ENCODE peak calls at places on chromosomes 12 and 14, in seven cellular contexts. X is HCT116, R is prostate gland, H is GM23248, A is right lobe of liver, Y is left ventricle myocardium inferior, C is tibial nerve. W is an unnamed sample.
A peak's percentile ranks its signal among the peaks of the same experiment; 100 is the strongest.

GRCh38 chr12:71746983-71747611 is 7.6 kb upstream of the RAB21 start:
- DNase-seq in X (peak; percentile 49), R (peak; percentile 33), A (peak; percentile 52), Y (no peak), C (peak; percentile 11), H (peak; percentile 80), W (no peak)

GRCh38 chr14:58281969-58282368 is 16.4 kb upstream of the ARID4A start:
- DNase-seq in C (no peak), X (no peak), A (no peak), R (no peak), H (no peak), Y (no peak), W (no peak)

GRCh38 chr12:16095531-16096110 is 181.9 kb downstream of the SLC15A5 start:
- DNase-seq in C (no peak), X (no peak), R (no peak), Y (no peak), A (no peak), H (no peak), W (no peak)

GRCh38 chr14:28576523-28576922 is 190.1 kb upstream of the FOXG1 start:
- DNase-seq in C (no peak), R (no peak), A (no peak), Y (no peak), H (no peak), X (no peak), W (no peak)

GRCh38 chr12:94779520-94779919 is 129.2 kb upstream of the TMCC3 start:
- DNase-seq in X (no peak), A (no peak), Y (no peak), H (no peak), R (no peak), C (no peak), W (no peak)

GRCh38 chr14:63039800-63040380 is 5.4 kb downstream of the KCNH5 start:
- DNase-seq in H (peak; percentile 19), C (no peak), Y (no peak), R (no peak), A (no peak), X (no peak), W (no peak)

GRCh38 chr12:122460061-122460460 is 37.6 kb upstream of the CLIP1 start:
- DNase-seq in R (no peak), A (peak; percentile 19), H (no peak), C (no peak), Y (no peak), X (no peak), W (no peak)

GRCh38 chr14:105490318-105490571 is 801 bp upstream of the TEDC1 start:
- DNase-seq in A (no peak), Y (peak; percentile 52), H (no peak), R (no peak), X (no peak), C (no peak), W (no peak)

GRCh38 chr14:81332725-81333124 is 67.4 kb downstream of the STON2 start:
- DNase-seq in Y (no peak), C (no peak), A (no peak), X (no peak), R (no peak), H (no peak), W (no peak)

DNA sequence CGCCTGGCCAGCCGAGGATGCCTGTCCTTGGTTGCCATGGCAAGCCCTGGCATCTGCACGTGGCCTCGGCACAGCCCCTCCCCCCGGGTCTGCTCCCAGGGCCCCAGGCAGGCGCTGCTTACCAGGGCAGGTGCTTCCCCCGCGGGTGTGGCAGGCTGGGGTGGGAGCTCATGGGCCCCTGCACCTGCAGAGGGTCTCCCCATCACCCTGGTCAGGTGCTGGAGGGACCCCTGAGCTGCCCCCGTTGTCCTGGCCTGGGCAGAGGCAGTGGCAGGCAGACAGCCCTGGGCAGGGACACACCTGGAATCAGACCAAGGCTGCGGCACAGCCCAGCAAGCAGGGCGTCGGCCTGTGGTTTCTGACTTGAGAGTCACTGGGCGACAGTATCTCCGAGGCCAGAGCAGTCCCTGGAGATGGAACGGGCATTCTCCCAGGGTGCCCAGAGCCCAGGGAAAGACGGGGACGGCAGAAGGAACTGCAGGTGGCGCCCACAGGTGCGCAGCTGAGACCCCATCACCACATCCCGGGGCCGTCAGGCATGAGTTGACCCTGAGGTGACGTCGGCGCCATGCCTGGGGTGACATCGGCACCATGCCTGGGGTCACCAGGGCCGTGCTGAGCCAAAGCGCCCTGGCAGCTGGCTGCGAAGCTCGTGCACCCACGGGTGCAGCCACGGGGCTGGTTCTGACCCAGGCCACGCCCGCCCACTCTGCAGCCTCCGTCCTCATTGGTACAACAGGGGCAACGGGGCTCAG is 56.1 kb upstream of the FBRSL1 start:
- DNase-seq in R (no peak), C (no peak), A (no peak), X (no peak), H (no peak), Y (no peak), W (no peak)
- H3K4me1 ChIP-seq in R (peaks cover 7% of the 10 kb centered on the region), C (peaks cover 54% of the 10 kb centered on the region), A (no peaks in the 10 kb centered on the region), X (peaks cover 26% of the 10 kb centered on the region), H (no peaks in the 10 kb centered on the region), Y (peaks cover 20% of the 10 kb centered on the region), W (peaks cover 26% of the 10 kb centered on the region)

DNA sequence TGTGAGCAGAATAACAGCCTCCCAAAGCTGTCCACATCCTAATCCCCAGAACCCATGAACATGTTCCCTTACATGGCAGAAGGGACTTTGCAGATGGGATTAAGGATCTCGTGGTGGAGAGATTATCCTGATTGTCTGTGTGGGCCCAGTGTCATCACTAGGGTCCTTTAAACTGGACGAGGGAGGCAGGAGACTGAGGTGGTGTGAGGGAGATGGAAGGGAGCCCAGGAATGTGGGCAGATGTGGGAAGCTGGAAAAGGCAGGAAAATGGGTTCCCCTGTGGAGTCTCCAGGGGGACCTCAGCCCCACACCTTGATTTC is 9.7 kb upstream of the KRT80 start:
- DNase-seq in C (no peak), X (no peak), H (no peak), A (no peak), R (no peak), Y (peak; percentile 5), W (peak; percentile 8)
- H3K4me1 ChIP-seq in C (peaks cover 30% of the 10 kb centered on the region), X (peaks cover 69% of the 10 kb centered on the region), H (peaks cover 61% of the 10 kb centered on the region), A (no peaks in the 10 kb centered on the region), R (no peaks in the 10 kb centered on the region), Y (peaks cover 56% of the 10 kb centered on the region), W (peaks cover 49% of the 10 kb centered on the region)

GRCh38 chr12:89702503-89702902 is 6.1 kb downstream of the ATP2B1 start:
- DNase-seq in A (no peak), H (no peak), Y (no peak), C (no peak), R (no peak), X (no peak), W (no peak)
- H3K4me1 ChIP-seq in A (peaks cover 12% of the 10 kb centered on the region), H (peaks cover 17% of the 10 kb centered on the region), Y (peaks cover 8% of the 10 kb centered on the region), C (peaks cover 23% of the 10 kb centered on the region), R (no peaks in the 10 kb centered on the region), X (peaks cover 15% of the 10 kb centered on the region), W (peaks cover 27% of the 10 kb centered on the region)

DNA sequence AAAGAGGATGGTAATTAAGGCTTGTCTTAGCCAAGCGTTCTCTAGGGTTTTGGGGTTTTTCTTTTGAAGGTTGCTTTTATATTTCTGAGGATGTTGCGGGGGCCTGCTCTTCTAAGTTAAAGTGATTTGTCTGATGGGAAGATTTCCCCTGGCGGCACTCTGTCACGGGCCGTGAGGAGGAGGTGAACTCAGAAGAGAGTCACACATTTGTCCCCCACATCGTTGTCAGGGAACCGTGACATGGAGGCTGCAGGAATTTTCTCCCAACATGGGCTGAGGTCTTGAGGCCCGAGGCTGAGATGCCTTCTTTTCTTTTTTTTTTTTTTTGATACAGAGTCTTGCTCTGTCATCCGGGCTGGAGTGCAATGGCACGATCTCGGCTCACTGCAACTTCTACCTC is 71.5 kb downstream of the ADGRD1 start:
- DNase-seq in C (no peak), Y (no peak), H (no peak), X (no peak), R (no peak), A (no peak), W (no peak)
- H3K4me1 ChIP-seq in C (peaks cover 63% of the 10 kb centered on the region), Y (peaks cover 10% of the 10 kb centered on the region), H (no peaks in the 10 kb centered on the region), X (no peaks in the 10 kb centered on the region), R (no peaks in the 10 kb centered on the region), A (no peaks in the 10 kb centered on the region), W (peaks cover 18% of the 10 kb centered on the region)

GRCh38 chr12:47775100-47775911 is 2.3 kb downstream of the SLC48A1 start:
- DNase-seq in R (no peak), A (no peak), X (no peak), H (peak; percentile 74), Y (no peak), C (no peak), W (peak; percentile 50)
- H3K4me1 ChIP-seq in R (no peaks in the 10 kb centered on the region), A (peaks cover 29% of the 10 kb centered on the region), X (peaks cover 51% of the 10 kb centered on the region), H (peaks cover 38% of the 10 kb centered on the region), Y (peaks cover 79% of the 10 kb centered on the region), C (peaks cover 77% of the 10 kb centered on the region), W (peaks cover 74% of the 10 kb centered on the region)

GRCh38 chr12:96361074-96361473 is 39.2 kb downstream of the CDK17 start:
- DNase-seq in H (no peak), R (no peak), A (no peak), Y (no peak), C (no peak), X (no peak), W (no peak)

GRCh38 chr12:96356831-96357230 is 43.4 kb downstream of the CDK17 start:
- DNase-seq in R (no peak), X (no peak), C (no peak), A (no peak), Y (no peak), H (no peak), W (no peak)

GRCh38 chr12:96354844-96355534 is 45.2 kb downstream of the CDK17 start:
- DNase-seq in Y (no peak), C (no peak), A (no peak), H (no peak), R (no peak), X (no peak), W (no peak)

GRCh38 chr12:96360550-96360949 is 39.7 kb downstream of the CDK17 start:
- DNase-seq in Y (no peak), C (no peak), R (no peak), A (no peak), H (no peak), X (no peak), W (no peak)

GRCh38 chr12:96359328-96359727 is 40.9 kb downstream of the CDK17 start:
- DNase-seq in H (peak; percentile 24), Y (no peak), X (no peak), C (no peak), R (no peak), A (no peak), W (no peak)
- H3K4me1 ChIP-seq in H (peaks cover 40% of the 10 kb centered on the region), Y (peaks cover 83% of the 10 kb centered on the region), X (peaks cover 3% of the 10 kb centered on the region), C (peaks cover 38% of the 10 kb centered on the region), R (no peaks in the 10 kb centered on the region), A (peaks cover 11% of the 10 kb centered on the region), W (peaks cover 42% of the 10 kb centered on the region)

GRCh38 chr12:25903603-25904245 is 54.8 kb upstream of the RASSF8 start:
- DNase-seq in X (no peak), C (no peak), Y (no peak), R (no peak), A (no peak), H (peak; percentile 53), W (no peak)

GRCh38 chr12:25906651-25907340 is 51.7 kb upstream of the RASSF8 start:
- DNase-seq in R (no peak), H (no peak), A (no peak), X (no peak), Y (no peak), C (no peak), W (no peak)

GRCh38 chr12:25904442-25904841 is 54.0 kb upstream of the RASSF8 start:
- DNase-seq in X (no peak), H (peak; percentile 70), A (no peak), Y (no peak), R (no peak), C (no peak), W (no peak)
- H3K4me1 ChIP-seq in X (peaks cover 3% of the 10 kb centered on the region), H (peaks cover 14% of the 10 kb centered on the region), A (no peaks in the 10 kb centered on the region), Y (no peaks in the 10 kb centered on the region), R (no peaks in the 10 kb centered on the region), C (no peaks in the 10 kb centered on the region), W (no peaks in the 10 kb centered on the region)

W was measured in lower lobe of right lung.